ENCODE peak calls at places on chromosomes 4 and X, in eight cellular contexts. D, C, E, J, B, M, X and L are unnamed samples.
A peak's percentile ranks its signal among the peaks of the same experiment; 100 is the strongest.

GRCh38 chr4:82989567-82990429 is 20.8 kb downstream of the LIN54 start:
- DNase-seq in D (no peak), C (no peak), E (peak; percentile 33), J (no peak), B (no peak), M (peak; percentile 26), X (no peak), L (no peak)

GRCh38 chr4:168319486-168320019 is 1.0 kb upstream of the DDX60 start:
- DNase-seq in D (no peak), C (no peak), E (peak; percentile 72), J (no peak), B (peak; percentile 33), M (no peak), X (no peak), L (no peak)

GRCh38 chr4:27366424-27366823 is 505.8 kb downstream of the STIM2 start:
- DNase-seq in D (no peak), C (no peak), E (no peak), J (no peak), B (no peak), M (peak; percentile 52), X (no peak), L (no peak)

GRCh38 chr4:2281575-2282343 is 19.9 kb upstream of the MXD4 start:
- DNase-seq in D (no peak), C (no peak), E (peak; percentile 70), J (no peak), B (no peak), M (no peak), X (peak; percentile 44), L (no peak)

GRCh38 chr4:610411-611261 is 14.7 kb upstream of the PDE6B start:
- DNase-seq in D (no peak), C (peak; percentile 49), E (peak; percentile 56), J (peak; percentile 57), B (no peak), M (peak; percentile 63), X (no peak), L (no peak)

GRCh38 chrX:103635436-103635835 is 6.7 kb downstream of the TCEAL1 start:
- DNase-seq in D (no peak), C (no peak), E (no peak), J (no peak), B (no peak), M (peak; percentile 29), X (no peak), L (no peak)

GRCh38 chr4:167428172-167428571 is 193.9 kb upstream of the SPOCK3 start:
- DNase-seq in D (no peak), C (no peak), E (no peak), J (peak; percentile 31), B (no peak), M (no peak), X (no peak), L (no peak)

GRCh38 chr4:172809998-172810397 is 358.6 kb upstream of the GALNT7 start:
- DNase-seq in D (no peak), C (no peak), E (no peak), J (no peak), B (no peak), M (no peak), X (no peak), L (no peak)

GRCh38 chr4:41268024-41268423 is 11.3 kb downstream of the UCHL1 start:
- DNase-seq in D (no peak), C (no peak), E (peak; percentile 5), J (no peak), B (no peak), M (no peak), X (no peak), L (no peak)

GRCh38 chr4:176377705-176378302 is 58.0 kb downstream of the SPCS3 start:
- DNase-seq in D (no peak), C (no peak), E (peak; percentile 5), J (no peak), B (peak; percentile 27), M (peak; percentile 50), X (no peak), L (no peak)

GRCh38 chrX:110846071-110846470 is 50.5 kb upstream of the CHRDL1 start:
- DNase-seq in D (no peak), C (no peak), E (no peak), J (no peak), B (no peak), M (no peak), X (no peak), L (no peak)

GRCh38 chrX:112849010-112849409 is 8.4 kb upstream of the AMOT start:
- DNase-seq in D (no peak), C (no peak), E (no peak), J (no peak), B (no peak), M (peak; percentile 41), X (no peak), L (no peak)

GRCh38 chr4:25889626-25890025 is 24.4 kb upstream of the SMIM20 start:
- DNase-seq in D (no peak), C (no peak), E (no peak), J (no peak), B (no peak), M (no peak), X (no peak), L (no peak)

GRCh38 chr4:11748169-11748872 is 319.6 kb upstream of the HS3ST1 start:
- DNase-seq in D (no peak), C (no peak), E (no peak), J (peak; percentile 62), B (no peak), M (no peak), X (no peak), L (peak; percentile 3)

GRCh38 chr4:128427832-128428366 is 140.3 kb upstream of the PGRMC2 start:
- DNase-seq in D (peak; percentile 33), C (no peak), E (peak; percentile 72), J (peak; percentile 82), B (peak; percentile 5), M (peak; percentile 83), X (peak; percentile 54), L (peak; percentile 70)

DNA sequence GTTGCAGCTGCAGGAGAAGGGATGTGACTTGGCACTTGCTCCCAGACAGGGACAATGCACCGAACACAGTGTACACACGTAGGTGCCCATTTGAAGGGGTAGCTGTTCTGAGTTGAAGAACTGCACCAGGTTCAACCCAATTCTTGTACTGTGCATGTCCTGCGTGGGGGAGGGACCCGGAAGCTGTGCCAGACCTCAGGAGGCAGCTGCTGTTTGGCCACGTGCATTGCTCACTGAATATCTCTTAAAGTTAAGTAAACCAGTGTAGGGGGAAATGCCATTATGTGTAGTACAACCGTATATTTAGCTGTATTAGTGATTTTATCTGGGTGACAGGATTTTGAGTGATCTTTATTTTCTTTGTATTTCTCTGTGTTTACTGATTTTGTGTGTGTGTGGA is 12.0 kb upstream of the RBBP7 start:
- DNase-seq in D (peak; percentile 12), C (peak; percentile 63), E (peak; percentile 41), J (no peak), B (no peak), M (peak; percentile 47), X (no peak), L (no peak)
- H3K4me3 ChIP-seq in D (peak overlapping the region; percentile 60), C (peak overlapping the region; percentile 53), E (peak overlapping the region; percentile 51), J (peak overlapping the region; percentile 29), B (peak overlapping the region; percentile 67), M (peak overlapping the region; percentile 74), X (peak overlapping the region; percentile 27), L (no peak overlapping the region)

GRCh38 chr4:180768610-180769009 is 1474.6 kb upstream of the TENM3 start:
- DNase-seq in D (no peak), C (no peak), E (no peak), J (no peak), B (no peak), M (no peak), X (no peak), L (no peak)

GRCh38 chr4:180766903-180767302 is 1476.3 kb upstream of the TENM3 start:
- DNase-seq in D (no peak), C (no peak), E (no peak), J (no peak), B (no peak), M (no peak), X (no peak), L (no peak)

GRCh38 chr4:180770265-180770664 is 1472.9 kb upstream of the TENM3 start:
- DNase-seq in D (no peak), C (no peak), E (no peak), J (no peak), B (no peak), M (no peak), X (no peak), L (no peak)

GRCh38 chr4:180767330-180767729 is 1475.9 kb upstream of the TENM3 start:
- DNase-seq in D (no peak), C (no peak), E (no peak), J (no peak), B (peak; percentile 61), M (no peak), X (no peak), L (no peak)
- H3K4me3 ChIP-seq in D (no peak overlapping the region), C (no peak overlapping the region), E (no peak overlapping the region), J (no peak overlapping the region), B (peak overlapping the region; percentile 26), M (no peak overlapping the region), X (no peak overlapping the region), L (no peak overlapping the region)

GRCh38 chr4:102503301-102503746 is 2.2 kb downstream of the NFKB1 start:
- DNase-seq in D (no peak), C (no peak), E (peak; percentile 37), J (no peak), B (no peak), M (no peak), X (no peak), L (no peak)
- H3K4me3 ChIP-seq in D (peak overlapping the region; percentile 78), C (peak overlapping the region; percentile 93), E (peak overlapping the region; percentile 36), J (peak overlapping the region; percentile 27), B (no peak overlapping the region), M (peak overlapping the region; percentile 99), X (no peak overlapping the region), L (peak overlapping the region; percentile 96)

DNA sequence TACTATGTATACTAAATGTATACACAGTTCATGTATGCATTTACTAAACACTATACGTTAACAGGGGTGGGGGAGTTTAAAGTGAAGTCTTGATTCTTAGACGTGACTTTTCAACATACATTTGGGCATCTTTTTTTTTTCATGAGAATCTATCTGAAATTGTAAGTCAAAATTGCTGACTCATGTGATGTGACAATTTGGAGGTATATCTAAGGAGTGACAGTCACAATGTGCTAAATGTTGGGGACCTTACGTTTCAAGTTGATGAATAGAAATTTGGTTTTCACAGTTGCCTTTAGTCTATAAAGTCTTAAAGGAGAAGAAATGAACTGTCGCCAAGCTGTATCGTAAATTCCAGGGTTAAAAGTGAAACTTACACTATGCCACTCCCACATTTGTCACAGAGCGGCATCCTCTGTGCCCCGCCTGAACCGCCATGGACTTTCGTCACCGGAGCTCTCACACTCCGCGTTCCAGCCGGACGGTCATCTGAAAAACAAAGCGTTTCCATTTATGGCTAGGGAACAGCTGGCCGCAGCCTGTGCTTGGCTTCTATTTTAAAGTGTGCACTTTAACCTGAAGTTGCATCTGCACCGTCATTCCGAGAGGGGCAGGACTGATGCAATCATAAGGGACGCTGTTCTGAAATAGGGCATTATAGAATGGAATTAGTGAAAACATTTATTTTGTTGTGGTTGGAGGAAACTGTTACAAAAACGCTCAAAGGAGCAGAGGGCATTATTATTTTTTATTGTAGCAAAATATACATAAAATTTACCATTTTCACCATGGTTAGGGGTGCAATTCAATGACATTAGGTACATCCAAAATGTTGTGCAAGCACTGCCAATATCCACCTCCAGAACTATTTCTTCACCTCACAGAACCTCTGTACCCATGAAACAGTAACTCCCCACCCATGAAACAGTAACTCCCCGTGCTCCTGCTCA is 30.9 kb downstream of the PDLIM3 start:
- DNase-seq in D (peak; percentile 86), C (peak; percentile 95), E (peak; percentile 89), J (peak; percentile 69), B (no peak), M (peak; percentile 48), X (no peak), L (no peak)
- H3K4me3 ChIP-seq in D (peak overlapping the region; percentile 13), C (peak overlapping the region; percentile 32), E (no peak overlapping the region), J (peak overlapping the region; percentile 34), B (no peak overlapping the region), M (peak overlapping the region; percentile 66), X (peak overlapping the region; percentile 2), L (no peak overlapping the region)